ENCODE peak calls at places on chromosomes 5 and 9, in nine cellular contexts. S, L, V, Y, H, K, F, C and X are unnamed samples.

GRCh38 chr5:104312481-104312880 is 749.9 kb upstream of the NUDT12 start:
- DNase-seq in S (no peak), Y (no peak), H (no peak), V (no peak), L (no peak), F (no peak), K (no peak), C (no peak), X (no peak)

GRCh38 chr5:157193699-157194424 is 13.2 kb downstream of the ITK start:
- DNase-seq in S (no peak), C (no peak), K (no peak), F (no peak), H (no peak), Y (no peak), V (no peak), L (no peak), X (no peak)

GRCh38 chr5:73989956-73990355 is 364.0 kb downstream of the ARHGEF28 start:
- DNase-seq in C (no peak), K (no peak), S (no peak), Y (no peak), L (no peak), H (no peak), V (no peak), F (no peak), X (no peak)

GRCh38 chr5:133554279-133554678 is 58.1 kb downstream of the FSTL4 start:
- DNase-seq in L (no peak), K (no peak), F (no peak), S (no peak), H (no peak), V (no peak), C (no peak), Y (no peak), X (no peak)

GRCh38 chr5:159316519-159317383 is 13.5 kb downstream of the IL12B start:
- DNase-seq in S (no peak), C (peak), L (no peak), V (peak), F (no peak), Y (peak), K (no peak), H (no peak), X (no peak)

GRCh38 chr9:120402741-120403542 is 177.0 kb downstream of the CDK5RAP2 start:
- DNase-seq in C (no peak), L (no peak), S (no peak), K (no peak), H (no peak), V (no peak), Y (peak), F (no peak), X (no peak)

GRCh38 chr5:181243521-181244307 is at the start of gene RACK1:
- DNase-seq in S (peak), H (no peak), L (peak), C (peak), F (peak), Y (peak), K (peak), V (peak), X (peak)

GRCh38 chr5:141850183-141850768 is 27.9 kb downstream of the PCDH1 start:
- DNase-seq in K (peak), V (peak), H (peak), L (peak), C (peak), Y (no peak), F (no peak), S (no peak), X (no peak)

GRCh38 chr5:143262393-143263174 is 140.9 kb downstream of the NR3C1 start:
- DNase-seq in F (no peak), S (no peak), C (no peak), V (no peak), H (no peak), Y (peak), K (no peak), L (no peak), X (no peak)

GRCh38 chr5:33641722-33642505 is 201.1 kb downstream of the TARS1 start:
- DNase-seq in L (no peak), V (no peak), Y (no peak), H (no peak), C (no peak), K (no peak), F (no peak), S (no peak), X (no peak)

GRCh38 chr9:98785333-98785933 is 10.9 kb downstream of the ANKS6 start:
- DNase-seq in Y (no peak), F (no peak), K (no peak), L (no peak), H (no peak), C (no peak), S (no peak), V (no peak), X (no peak)

GRCh38 chr9:134571326-134571871 is 70.2 kb upstream of the COL5A1 start:
- DNase-seq in C (no peak), K (no peak), H (no peak), Y (no peak), S (peak), F (no peak), V (peak), L (peak), X (no peak)

GRCh38 chr9:137253717-137254623 is 1.2 kb upstream of the NELFB start:
- DNase-seq in V (no peak), S (no peak), K (no peak), H (no peak), C (no peak), Y (no peak), L (no peak), F (no peak), X (no peak)

GRCh38 chr5:101390317-101390908 is 487.3 kb upstream of the ST8SIA4 start:
- DNase-seq in C (peak), V (peak), Y (peak), K (no peak), H (peak), S (no peak), L (no peak), F (no peak), X (no peak)

GRCh38 chr5:37005946-37006540 is 129.5 kb downstream of the NIPBL start:
- DNase-seq in L (no peak), V (no peak), K (no peak), F (no peak), C (peak), Y (no peak), H (no peak), S (no peak), X (no peak)

GRCh38 chr5:73985145-73985544 is 359.1 kb downstream of the ARHGEF28 start:
- DNase-seq in S (no peak), Y (no peak), L (no peak), C (no peak), K (no peak), V (peak), F (peak), H (no peak), X (no peak)

GRCh38 chr5:122699226-122699625 is 75.7 kb upstream of the SNX2 start:
- DNase-seq in V (no peak), F (no peak), S (no peak), L (no peak), H (no peak), C (no peak), Y (no peak), K (no peak), X (no peak)

GRCh38 chr5:143771229-143772001 is 40.5 kb upstream of the HMHB1 start:
- DNase-seq in L (no peak), F (no peak), V (no peak), H (no peak), K (no peak), C (no peak), Y (no peak), S (no peak), X (no peak)

GRCh38 chr9:529721-530120 is 311.8 kb upstream of the DMRT1 start:
- DNase-seq in L (no peak), V (no peak), K (no peak), C (no peak), S (no peak), F (no peak), H (no peak), Y (no peak), X (no peak)